ENCODE peak calls at places on chromosomes 12 and 14, in eight cellular contexts. E, S, F, I, Z, O, T and X are unnamed samples.

GRCh38 chr14:61564623-61565091 is 130.7 kb upstream of the HIF1A start:
- DNase-seq in E (no peak), S (peak), F (peak), I (peak), Z (peak), O (no peak), T (no peak), X (no peak)

GRCh38 chr12:120514002-120514401 is 15.0 kb downstream of the COQ5 start:
- DNase-seq in E (no peak), S (no peak), F (no peak), I (no peak), Z (no peak), O (peak), T (no peak), X (no peak)

GRCh38 chr14:25122188-25122587 is 72.2 kb upstream of the STXBP6 start:
- DNase-seq in E (no peak), S (no peak), F (no peak), I (no peak), Z (no peak), O (no peak), T (no peak), X (no peak)

GRCh38 chr12:122087431-122088180 is 9.1 kb downstream of the MLXIP start:
- DNase-seq in E (no peak), S (no peak), F (no peak), I (no peak), Z (no peak), O (no peak), T (no peak), X (no peak)

GRCh38 chr12:131333136-131333535 is 377.8 kb upstream of the SFSWAP start:
- DNase-seq in E (no peak), S (no peak), F (no peak), I (no peak), Z (no peak), O (no peak), T (no peak), X (no peak)

GRCh38 chr14:91376547-91377477 is 40.8 kb downstream of the CCDC88C start:
- DNase-seq in E (no peak), S (no peak), F (no peak), I (no peak), Z (no peak), O (no peak), T (no peak), X (no peak)

GRCh38 chr12:94616217-94616729 is 34.1 kb downstream of the TMCC3 start:
- DNase-seq in E (no peak), S (no peak), F (no peak), I (peak), Z (peak), O (peak), T (no peak), X (no peak)

GRCh38 chr12:14193623-14194022 is 171.9 kb upstream of the ATF7IP start:
- DNase-seq in E (peak), S (no peak), F (no peak), I (no peak), Z (no peak), O (no peak), T (no peak), X (no peak)

GRCh38 chr12:46919666-46920065 is 93.9 kb upstream of the SLC38A4 start:
- DNase-seq in E (no peak), S (no peak), F (no peak), I (no peak), Z (peak), O (no peak), T (no peak), X (no peak)

GRCh38 chr12:12505544-12506501 is 56.8 kb downstream of the DUSP16 start:
- DNase-seq in E (no peak), S (no peak), F (no peak), I (peak), Z (peak), O (no peak), T (peak), X (no peak)

GRCh38 chr14:87888136-87888999 is 104.6 kb downstream of the GALC start:
- DNase-seq in E (peak), S (no peak), F (no peak), I (peak), Z (no peak), O (no peak), T (peak), X (no peak)

GRCh38 chr12:29157486-29157946 is 8.4 kb downstream of the FAR2 start:
- DNase-seq in E (no peak), S (no peak), F (no peak), I (no peak), Z (peak), O (no peak), T (no peak), X (no peak)

GRCh38 chr14:99792551-99793212 is 531 bp upstream of the EML1 start:
- DNase-seq in E (peak), S (no peak), F (no peak), I (no peak), Z (peak), O (peak), T (no peak), X (no peak)

GRCh38 chr12:95998611-95999300 is 2.6 kb upstream of the HAL start:
- DNase-seq in E (peak), S (peak), F (peak), I (peak), Z (peak), O (peak), T (peak), X (no peak)

GRCh38 chr14:76719664-76720063 is 41.6 kb upstream of the VASH1 start:
- DNase-seq in E (no peak), S (no peak), F (no peak), I (no peak), Z (no peak), O (no peak), T (no peak), X (no peak)

GRCh38 chr12:2619136-2619535 is 175.6 kb upstream of the FKBP4 start:
- DNase-seq in E (no peak), S (no peak), F (no peak), I (no peak), Z (no peak), O (no peak), T (no peak), X (no peak)

GRCh38 chr12:47591795-47592194 is 114.0 kb downstream of the RPAP3 start:
- DNase-seq in E (no peak), S (no peak), F (no peak), I (no peak), Z (no peak), O (no peak), T (no peak), X (no peak)

GRCh38 chr14:96246535-96246839 is 9.5 kb upstream of the BDKRB1 start:
- DNase-seq in E (no peak), S (peak), F (no peak), I (peak), Z (peak), O (no peak), T (no peak), X (no peak)

GRCh38 chr14:68665792-68666195 is 127.1 kb downstream of the ZFP36L1 start:
- DNase-seq in E (no peak), S (no peak), F (no peak), I (no peak), Z (no peak), O (no peak), T (no peak), X (no peak)

GRCh38 chr12:49331360-49332222 is 5.4 kb downstream of the C1QL4 start:
- DNase-seq in E (peak), S (peak), F (peak), I (peak), Z (peak), O (peak), T (peak), X (no peak)

GRCh38 chr12:12024958-12025682 is 45.6 kb upstream of the BCL2L14 start:
- DNase-seq in E (no peak), S (no peak), F (no peak), I (no peak), Z (no peak), O (no peak), T (no peak), X (no peak)

DNA sequence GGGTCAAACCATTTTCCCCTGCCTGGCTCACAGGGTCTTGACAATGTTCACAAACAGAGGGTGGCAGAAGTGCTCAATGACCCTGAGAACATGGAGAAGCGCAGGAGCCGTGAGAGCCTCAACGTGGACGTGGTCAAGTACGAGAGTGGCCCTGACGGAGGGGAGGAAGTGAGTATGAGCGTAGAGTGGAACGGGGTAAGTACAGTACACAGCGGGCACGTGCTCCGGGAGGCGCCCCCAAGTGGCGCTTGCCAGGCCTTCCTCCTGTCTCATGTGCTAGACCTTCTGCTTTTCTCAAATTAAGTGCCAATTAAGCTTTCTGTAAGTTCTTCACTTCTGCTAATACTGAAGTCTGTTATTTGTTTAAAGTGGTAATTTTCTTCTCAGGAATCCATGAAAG is 35.9 kb downstream of the XRCC3 start:
- DNase-seq in E (peak), S (no peak), F (peak), I (peak), Z (no peak), O (no peak), T (no peak), X (peak)
- TF ChIP-seq CTCF in E (no peak), S (peak), F (peak), I (peak), Z (peak), O (peak), T (peak), X (no peak)

DNA sequence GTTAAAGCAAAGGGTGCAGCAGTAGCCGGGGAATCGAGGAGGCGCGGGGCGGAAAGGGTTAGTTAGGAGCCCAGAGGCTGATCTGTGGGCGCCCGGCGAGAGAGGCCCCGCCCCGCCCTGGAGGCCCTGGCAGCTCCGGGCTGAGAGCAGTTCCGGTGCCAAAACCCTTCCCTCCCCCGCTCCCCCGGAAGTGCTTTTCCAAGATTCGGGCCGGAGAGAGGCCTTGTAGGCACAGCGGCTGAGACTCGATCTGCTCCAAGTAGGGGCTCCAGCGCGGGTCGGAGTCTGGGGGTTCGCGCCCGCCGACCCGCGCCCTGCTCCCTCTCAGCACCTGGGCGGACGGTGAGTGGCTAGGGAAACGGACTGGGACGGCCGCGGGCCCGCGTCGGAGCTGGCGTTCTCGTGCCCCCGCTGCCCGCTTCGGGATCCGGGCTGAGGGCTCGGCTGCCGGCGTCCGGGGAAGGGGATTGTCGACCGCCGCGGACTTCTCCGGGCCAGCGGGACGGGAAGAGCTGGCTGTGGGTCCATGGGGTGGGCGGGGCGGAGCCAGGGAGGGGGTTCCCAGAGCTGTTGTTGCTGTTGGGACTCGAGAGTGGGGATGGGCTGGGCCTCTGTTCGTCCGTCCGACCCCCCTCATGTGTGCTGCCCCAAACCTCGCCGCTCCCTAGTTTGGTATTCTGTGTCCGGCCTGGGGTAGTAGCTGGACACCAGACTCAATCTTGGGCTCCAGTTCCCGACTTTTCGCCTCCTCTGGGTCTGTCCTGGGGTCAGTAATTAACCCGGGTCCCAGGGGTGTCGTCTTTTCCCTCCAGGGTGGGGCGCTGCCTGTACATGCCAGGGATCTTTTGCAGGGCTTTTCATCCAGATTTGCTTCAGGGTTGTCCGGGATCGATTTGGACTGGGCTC is at the start of gene FRS2:
- DNase-seq in E (peak), S (peak), F (peak), I (peak), Z (peak), O (peak), T (peak), X (peak)
- TF ChIP-seq CTCF in E (no peak), S (peak), F (peak), I (peak), Z (peak), O (peak), T (peak), X (no peak)

GRCh38 chr14:66109426-66109825 is 376.7 kb upstream of the CCDC196 start:
- DNase-seq in E (no peak), S (no peak), F (no peak), I (peak), Z (no peak), O (no peak), T (no peak), X (no peak)
- TF ChIP-seq CTCF in E (no peak), S (no peak), F (no peak), I (no peak), Z (no peak), O (no peak), T (no peak), X (no peak)

DNA sequence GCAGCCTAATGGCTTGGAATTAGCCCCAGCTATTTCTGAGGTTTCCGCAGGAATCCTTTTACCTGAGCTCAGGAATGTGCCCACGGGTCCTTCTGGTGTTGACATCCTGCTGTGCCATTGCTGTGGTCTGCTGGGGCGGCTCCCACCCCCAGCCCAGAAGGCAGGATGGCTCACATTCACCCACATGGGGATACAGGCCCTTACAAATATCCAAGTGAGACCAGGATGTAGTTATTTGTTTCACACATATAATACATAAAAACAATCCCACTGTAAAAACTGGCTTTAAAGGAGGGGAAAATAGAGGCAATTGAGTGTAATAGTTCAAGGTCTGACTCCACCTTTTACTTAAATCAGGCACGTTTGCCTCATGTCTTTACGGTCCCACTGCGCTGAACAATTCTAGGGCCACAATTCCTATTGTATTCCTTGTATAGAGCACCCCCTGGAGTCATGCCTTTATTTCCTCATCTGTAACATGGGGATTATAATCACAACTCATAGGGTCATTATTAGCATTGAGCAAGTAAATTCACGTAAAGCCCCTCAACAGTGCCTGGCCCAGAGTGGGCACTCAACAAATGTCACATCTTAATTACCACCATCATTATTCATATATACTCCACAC is 57.2 kb upstream of the FICD start:
- DNase-seq in E (no peak), S (no peak), F (no peak), I (no peak), Z (no peak), O (no peak), T (no peak), X (no peak)
- TF ChIP-seq CTCF in E (no peak), S (no peak), F (no peak), I (no peak), Z (no peak), O (no peak), T (no peak), X (no peak)

DNA sequence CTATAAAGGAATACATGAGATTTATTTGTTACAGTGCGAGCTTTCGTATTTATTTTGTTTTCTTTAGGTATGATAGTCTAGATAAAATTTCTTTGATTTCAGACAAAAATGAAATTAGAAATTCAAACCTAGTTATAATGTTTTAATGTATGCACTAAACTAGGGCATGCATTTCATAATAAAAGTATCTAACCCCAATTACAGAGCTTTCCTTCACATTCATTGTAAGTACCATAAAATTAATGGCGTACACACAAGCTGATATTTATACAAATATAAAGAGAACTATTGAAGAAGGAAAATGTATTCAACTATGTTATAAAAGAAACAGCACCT is 120.2 kb downstream of the GXYLT1 start:
- DNase-seq in E (no peak), S (no peak), F (no peak), I (no peak), Z (no peak), O (no peak), T (no peak), X (no peak)
- TF ChIP-seq CTCF in E (no peak), S (peak), F (no peak), I (no peak), Z (no peak), O (no peak), T (peak), X (no peak)

GRCh38 chr12:56644654-56645053 is 1.1 kb downstream of the ATP5F1B start:
- DNase-seq in E (no peak), S (no peak), F (no peak), I (no peak), Z (no peak), O (no peak), T (no peak), X (no peak)

GRCh38 chr12:56645201-56645716 is 525 bp downstream of the ATP5F1B start:
- DNase-seq in E (no peak), S (peak), F (no peak), I (no peak), Z (no peak), O (no peak), T (peak), X (no peak)

GRCh38 chr12:56645717-56646446 is at the start of gene ATP5F1B:
- DNase-seq in E (peak), S (peak), F (peak), I (peak), Z (peak), O (peak), T (peak), X (peak)
- TF ChIP-seq CTCF in E (no peak), S (no peak), F (peak), I (no peak), Z (no peak), O (peak), T (no peak), X (no peak)

GRCh38 chr14:33788116-33788515 is 162.8 kb downstream of the EGLN3 start:
- DNase-seq in E (peak), S (no peak), F (no peak), I (no peak), Z (no peak), O (no peak), T (no peak), X (no peak)
- TF ChIP-seq CTCF in E (no peak), S (no peak), F (no peak), I (no peak), Z (no peak), O (no peak), T (no peak), X (no peak)

DNA sequence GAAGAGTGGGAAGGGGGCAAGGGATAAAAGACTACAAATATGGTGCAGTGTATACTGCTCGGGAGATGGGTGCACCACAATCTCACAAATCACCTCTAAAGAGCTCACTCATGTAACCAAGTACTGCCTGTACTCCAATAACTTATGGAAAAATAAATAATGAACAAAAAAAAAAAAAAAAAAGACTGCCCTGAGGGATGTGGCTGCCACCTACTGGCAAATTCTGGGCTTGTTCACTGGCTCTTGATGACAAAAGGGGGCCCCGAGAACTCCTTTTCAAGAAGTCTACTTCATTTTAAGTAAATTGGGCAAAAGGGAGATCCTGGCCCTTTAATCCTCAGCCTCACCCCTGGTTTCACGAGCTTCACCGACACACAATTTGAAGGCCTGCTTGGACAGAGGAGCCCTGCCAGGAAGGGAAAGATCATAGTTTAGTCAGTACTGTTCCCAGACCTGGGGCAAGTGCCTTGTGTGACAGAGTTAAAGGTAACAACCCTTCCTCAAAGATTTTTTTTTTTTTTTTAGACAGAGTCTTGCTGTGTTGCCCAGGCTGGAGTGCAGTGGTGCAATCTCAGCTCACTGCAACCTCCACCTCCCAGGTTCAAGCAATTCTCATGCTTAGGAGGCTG is 26.1 kb upstream of the STAC3 start:
- DNase-seq in E (peak), S (no peak), F (no peak), I (peak), Z (peak), O (no peak), T (no peak), X (no peak)
- TF ChIP-seq CTCF in E (no peak), S (no peak), F (no peak), I (peak), Z (peak), O (no peak), T (peak), X (no peak)